ENCODE peak calls at places on chromosomes 7 and 10, in five cellular contexts. N, D, V, X and O are unnamed samples.

GRCh38 chr10:96767611-96768010 is 47.3 kb upstream of the PIK3AP1 start:
- DNase-seq in N (no peak), D (no peak), V (no peak), X (no peak), O (no peak)

GRCh38 chr7:80721880-80722595 is 83.6 kb downstream of the CD36 start:
- DNase-seq in N (no peak), D (peak), V (no peak), X (peak), O (no peak)

GRCh38 chr10:124566981-124567835 is 105.6 kb downstream of the LHPP start:
- DNase-seq in N (peak), D (no peak), V (no peak), X (no peak), O (no peak)

GRCh38 chr10:4294996-4295792 is 510.2 kb upstream of the KLF6 start:
- DNase-seq in N (no peak), D (no peak), V (no peak), X (no peak), O (no peak)

GRCh38 chr7:27145167-27145883 is 1.8 kb upstream of the HOXA5 start:
- DNase-seq in N (peak), D (no peak), V (no peak), X (no peak), O (no peak)

GRCh38 chr7:136049818-136050461 is 72.8 kb upstream of the MTPN start:
- DNase-seq in N (no peak), D (no peak), V (no peak), X (no peak), O (no peak)

GRCh38 chr10:132677905-132678298 is 108.0 kb downstream of the NKX6-2 start:
- DNase-seq in N (peak), D (no peak), V (no peak), X (no peak), O (no peak)

GRCh38 chr10:27506280-27506679 is 2.2 kb downstream of the RAB18 start:
- DNase-seq in N (no peak), D (no peak), V (no peak), X (peak), O (no peak)

GRCh38 chr7:18320971-18321567 is 174.5 kb upstream of the HDAC9 start:
- DNase-seq in N (no peak), D (peak), V (peak), X (peak), O (no peak)

GRCh38 chr7:158759245-158759614 is 54.6 kb upstream of the NCAPG2 start:
- DNase-seq in N (no peak), D (no peak), V (no peak), X (no peak), O (no peak)

GRCh38 chr7:98878365-98879197 is at the start of gene TRRAP:
- DNase-seq in N (peak), D (peak), V (peak), X (peak), O (peak)

GRCh38 chr10:48231699-48232315 is 42.7 kb downstream of the FRMPD2 start:
- DNase-seq in N (no peak), D (no peak), V (no peak), X (no peak), O (no peak)

GRCh38 chr10:129728905-129729540 is 235.1 kb downstream of the EBF3 start:
- DNase-seq in N (peak), D (no peak), V (no peak), X (no peak), O (no peak)

GRCh38 chr10:103493911-103494877 is 689 bp downstream of the NEURL1 start:
- DNase-seq in N (no peak), D (no peak), V (peak), X (no peak), O (no peak)

GRCh38 chr7:70016044-70016770 is 417.9 kb downstream of the AUTS2 start:
- DNase-seq in N (no peak), D (peak), V (no peak), X (peak), O (no peak)

GRCh38 chr10:13945760-13946460 is 359.1 kb downstream of the PRPF18 start:
- DNase-seq in N (no peak), D (peak), V (no peak), X (peak), O (no peak)

GRCh38 chr7:17593854-17594419 is 295.5 kb downstream of the AHR start:
- DNase-seq in N (no peak), D (no peak), V (no peak), X (peak), O (no peak)

GRCh38 chr10:74705361-74705980 is 120.9 kb upstream of the KAT6B start:
- DNase-seq in N (no peak), D (no peak), V (no peak), X (no peak), O (no peak)

GRCh38 chr10:3901370-3901769 is 116.4 kb upstream of the KLF6 start:
- DNase-seq in N (no peak), D (no peak), V (no peak), X (no peak), O (no peak)

GRCh38 chr7:18700147-18700546 is 204.6 kb downstream of the HDAC9 start:
- DNase-seq in N (no peak), D (no peak), V (no peak), X (no peak), O (no peak)

GRCh38 chr10:6803429-6803783 is 223.3 kb upstream of the PRKCQ start:
- DNase-seq in N (no peak), D (no peak), V (no peak), X (no peak), O (no peak)

GRCh38 chr10:15197276-15197675 is 28.8 kb upstream of the NMT2 start:
- DNase-seq in N (no peak), D (peak), V (no peak), X (peak), O (peak)

GRCh38 chr10:850093-850492 is 81.4 kb downstream of the LARP4B start:
- DNase-seq in N (no peak), D (no peak), V (no peak), X (no peak), O (no peak)

GRCh38 chr10:852386-852785 is 79.1 kb downstream of the LARP4B start:
- DNase-seq in N (no peak), D (no peak), V (no peak), X (no peak), O (no peak)

GRCh38 chr10:853017-853416 is 78.5 kb downstream of the LARP4B start:
- DNase-seq in N (no peak), D (no peak), V (no peak), X (no peak), O (no peak)

GRCh38 chr10:855079-855478 is 76.4 kb downstream of the LARP4B start:
- DNase-seq in N (no peak), D (peak), V (no peak), X (no peak), O (no peak)

DNA sequence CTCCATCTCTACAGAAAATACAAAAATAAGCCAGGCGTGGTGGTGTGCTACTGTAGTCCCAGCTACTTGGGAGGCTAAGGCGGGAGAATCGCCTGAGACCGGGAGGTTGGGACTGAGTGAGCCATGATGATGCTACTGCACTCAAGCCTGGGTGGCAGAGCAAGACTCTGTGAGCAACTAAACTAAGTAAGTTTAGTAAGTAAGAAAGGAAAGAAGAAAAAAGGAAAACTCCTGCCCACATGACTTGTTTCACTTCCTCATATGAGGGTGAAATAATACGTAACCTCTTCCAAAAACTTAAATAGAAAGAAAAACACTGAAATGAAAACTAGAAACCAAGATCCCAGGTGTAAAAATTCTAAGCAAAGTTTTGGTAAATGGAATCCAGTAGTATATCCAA is 79.6 kb downstream of the LARP4B start:
- DNase-seq in N (no peak), D (no peak), V (no peak), X (no peak), O (no peak)
- H3K27ac ChIP-seq in N (no peak), D (no peak), V (no peak), X (no peak), O (no peak)

GRCh38 chr10:86674912-86675311 is 6.6 kb downstream of the LDB3 start:
- DNase-seq in N (no peak), D (no peak), V (no peak), X (no peak), O (no peak)
- H3K4me3 ChIP-seq in N (no peak), D (no peak), V (no peak), X (no peak), O (no peak)

GRCh38 chr10:102237711-102238252 is 3.5 kb downstream of the PITX3 start:
- DNase-seq in N (no peak), D (no peak), V (peak), X (no peak), O (no peak)

GRCh38 chr10:102233997-102234396 is 7.3 kb downstream of the PITX3 start:
- DNase-seq in N (no peak), D (no peak), V (no peak), X (no peak), O (no peak)

GRCh38 chr10:102235991-102236390 is 5.3 kb downstream of the PITX3 start:
- DNase-seq in N (no peak), D (no peak), V (no peak), X (no peak), O (no peak)

GRCh38 chr10:102235598-102235920 is 5.8 kb downstream of the PITX3 start:
- DNase-seq in N (no peak), D (no peak), V (no peak), X (peak), O (no peak)

GRCh38 chr10:102234866-102235597 is 6.3 kb downstream of the PITX3 start:
- DNase-seq in N (no peak), D (no peak), V (no peak), X (no peak), O (no peak)
- H3K27ac ChIP-seq in N (no peak), D (no peak), V (no peak), X (no peak), O (no peak)

DNA sequence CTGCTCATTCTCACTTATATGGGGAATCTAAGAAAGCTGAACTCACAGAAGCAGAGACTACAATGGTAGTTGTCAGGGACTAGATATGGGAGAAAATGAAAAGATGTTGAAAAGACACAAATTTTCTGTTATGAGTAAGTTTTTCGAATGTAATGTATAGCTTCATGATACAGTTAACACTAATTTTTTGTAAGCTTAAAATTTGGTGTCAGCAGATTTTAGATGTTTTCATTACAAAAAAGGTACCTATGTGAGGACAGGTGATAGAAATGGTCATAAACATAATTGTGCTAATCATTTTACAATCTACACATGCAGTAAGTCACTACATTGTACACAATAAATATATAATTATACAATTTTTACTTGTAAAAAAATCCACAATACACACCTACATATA is 286.6 kb downstream of the ZNF33B start:
- DNase-seq in N (no peak), D (no peak), V (no peak), X (no peak), O (no peak)
- H3K4me3 ChIP-seq in N (no peak), D (no peak), V (no peak), X (no peak), O (no peak)

GRCh38 chr10:661891-662605 is 27.4 kb downstream of the DIP2C start:
- DNase-seq in N (no peak), D (no peak), V (no peak), X (no peak), O (no peak)

GRCh38 chr10:660413-660979 is 29.0 kb downstream of the DIP2C start:
- DNase-seq in N (no peak), D (no peak), V (no peak), X (no peak), O (no peak)

GRCh38 chr10:662686-663465 is 26.6 kb downstream of the DIP2C start:
- DNase-seq in N (no peak), D (no peak), V (no peak), X (no peak), O (no peak)

GRCh38 chr10:659710-660141 is 29.7 kb downstream of the DIP2C start:
- DNase-seq in N (peak), D (peak), V (no peak), X (peak), O (no peak)

DNA sequence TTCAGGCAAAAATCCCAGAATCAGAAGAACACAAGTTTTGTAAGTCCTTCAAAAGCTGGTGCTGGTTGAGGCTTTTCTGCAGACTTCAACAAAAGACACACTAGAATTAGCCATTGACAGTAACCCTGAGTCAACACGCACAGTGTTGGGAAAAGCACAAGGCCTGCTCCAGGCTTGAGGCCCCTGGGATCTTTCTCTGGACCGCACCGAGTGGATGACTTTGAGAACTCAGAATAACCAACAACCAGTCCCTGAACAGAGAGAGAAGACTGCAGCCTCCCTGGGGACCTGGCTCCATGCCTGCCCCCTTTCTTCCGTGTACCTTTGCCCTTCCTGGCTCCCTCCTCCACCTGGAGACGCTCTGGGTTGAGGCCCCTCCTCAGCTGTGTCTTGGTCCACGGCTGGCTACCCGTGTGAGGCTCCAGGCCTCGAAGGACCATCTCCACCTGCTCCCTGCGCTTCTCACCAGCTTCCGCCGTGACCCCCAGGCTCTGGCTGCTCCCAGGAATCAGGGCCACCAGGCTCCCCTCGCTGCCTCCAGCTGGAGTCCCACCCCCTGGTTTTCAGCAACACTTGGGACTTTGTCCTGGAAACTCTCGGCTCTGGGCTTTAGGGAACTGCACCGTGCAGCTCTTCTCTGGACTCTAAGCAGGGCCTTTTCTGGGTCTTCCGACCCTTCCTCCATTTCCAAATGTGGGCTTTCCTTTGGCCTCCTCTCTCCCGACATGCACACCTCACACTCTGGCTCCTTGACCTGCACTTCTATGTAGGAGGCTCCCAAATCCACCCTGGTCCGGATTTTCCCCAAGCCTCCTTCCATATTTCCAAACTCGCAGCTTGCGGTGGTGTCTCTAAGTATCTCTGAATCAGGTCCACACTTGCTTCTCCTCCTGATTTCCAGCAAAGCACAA is 28.2 kb downstream of the DIP2C start:
- DNase-seq in N (peak), D (no peak), V (no peak), X (no peak), O (no peak)
- H3K27ac ChIP-seq in N (peak), D (no peak), V (no peak), X (no peak), O (no peak)

GRCh38 chr10:121672733-121673132 is 74.5 kb upstream of the FGFR2 start:
- DNase-seq in N (no peak), D (no peak), V (no peak), X (no peak), O (no peak)

GRCh38 chr10:121667948-121668335 is 69.7 kb upstream of the FGFR2 start:
- DNase-seq in N (no peak), D (peak), V (no peak), X (no peak), O (no peak)

GRCh38 chr10:121665809-121666208 is 67.6 kb upstream of the FGFR2 start:
- DNase-seq in N (no peak), D (no peak), V (no peak), X (no peak), O (no peak)

GRCh38 chr10:121668336-121669009 is 70.2 kb upstream of the FGFR2 start:
- DNase-seq in N (peak), D (peak), V (no peak), X (no peak), O (no peak)

GRCh38 chr10:121669010-121669366 is 70.7 kb upstream of the FGFR2 start:
- DNase-seq in N (no peak), D (no peak), V (no peak), X (no peak), O (no peak)
- H3K4me3 ChIP-seq in N (peak), D (no peak), V (no peak), X (no peak), O (no peak)

GRCh38 chr7:35697414-35698175 is 2.7 kb upstream of the HERPUD2 start:
- DNase-seq in N (no peak), D (peak), V (no peak), X (peak), O (no peak)
- H3K27ac ChIP-seq in N (no peak), D (peak), V (no peak), X (peak), O (no peak)

DNA sequence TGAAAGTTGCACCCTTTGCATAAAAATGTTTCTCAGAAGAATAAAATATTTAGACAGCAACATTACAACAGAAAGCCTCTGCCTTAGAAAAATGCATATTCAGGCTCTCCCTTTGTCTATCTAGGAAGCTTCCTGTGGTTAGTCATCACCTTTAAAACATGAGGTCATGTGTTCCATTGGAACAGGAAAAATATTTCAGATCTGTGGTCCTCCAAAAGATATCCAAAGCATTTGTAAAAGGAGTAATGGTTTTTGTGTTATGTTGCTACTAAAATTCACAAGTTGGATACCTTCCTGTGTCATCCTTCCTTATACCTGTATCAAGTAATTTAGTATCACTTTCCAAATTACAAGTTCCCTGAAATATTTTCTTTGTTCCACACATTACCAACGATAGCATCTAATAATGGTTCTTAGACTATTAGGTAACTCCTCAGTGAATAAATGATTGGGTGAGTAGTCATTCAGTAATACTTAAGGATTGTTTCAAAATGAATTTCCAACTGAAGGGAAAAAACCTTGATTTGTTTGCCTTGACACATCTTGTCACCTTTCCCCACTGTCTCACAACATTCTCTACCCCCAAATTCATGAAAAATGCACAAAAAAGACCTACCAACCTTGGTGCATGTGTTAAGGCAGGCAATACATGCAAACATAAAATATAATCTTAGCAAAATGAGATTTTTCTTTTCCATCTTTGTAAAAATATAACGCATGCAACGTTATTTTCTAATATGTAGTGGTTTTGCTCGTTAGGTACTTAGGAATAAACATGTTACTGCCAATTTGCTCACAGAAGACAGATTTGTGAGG is 19.7 kb upstream of the RHOBTB1 start:
- DNase-seq in N (no peak), D (peak), V (no peak), X (peak), O (no peak)
- H3K4me3 ChIP-seq in N (no peak), D (peak), V (no peak), X (no peak), O (no peak)

GRCh38 chr7:13055732-13056369 is 368.4 kb downstream of the ARL4A start:
- DNase-seq in N (no peak), D (no peak), V (no peak), X (no peak), O (no peak)

GRCh38 chr7:13049946-13050345 is 362.5 kb downstream of the ARL4A start:
- DNase-seq in N (no peak), D (no peak), V (peak), X (no peak), O (no peak)

GRCh38 chr7:13047061-13047460 is 359.6 kb downstream of the ARL4A start:
- DNase-seq in N (no peak), D (no peak), V (peak), X (no peak), O (no peak)

GRCh38 chr7:13050703-13051102 is 363.3 kb downstream of the ARL4A start:
- DNase-seq in N (no peak), D (peak), V (no peak), X (peak), O (no peak)
- H3K27ac ChIP-seq in N (no peak), D (no peak), V (peak), X (peak), O (no peak)